ENCODE peak calls at places on chromosomes 4 and X, in eight cellular contexts. One of them, this sample, is unnamed.

GRCh38 chrX:128781506-128781905 is 729.3 kb upstream of the ACTRT1 start:
- DNase-seq in lower lobe of right lung: no peak
- DNase-seq in RWPE2: no peak
- DNase-seq in fibroblast of mammary gland: no peak
- DNase-seq in mucosa of descending colon: no peak
- DNase-seq in astrocyte of the spinal cord: no peak
- DNase-seq in heart left ventricle: no peak
- DNase-seq in dorsolateral prefrontal cortex: no peak
- DNase-seq in this sample: no peak

GRCh38 chr4:16270654-16271328 is 44.5 kb upstream of the TAPT1 start:
- DNase-seq in lower lobe of right lung: no peak
- DNase-seq in RWPE2: no peak
- DNase-seq in fibroblast of mammary gland: no peak
- DNase-seq in mucosa of descending colon: no peak
- DNase-seq in astrocyte of the spinal cord: no peak
- DNase-seq in heart left ventricle: no peak
- DNase-seq in dorsolateral prefrontal cortex: no peak
- DNase-seq in this sample: no peak

GRCh38 chr4:79399076-79399475 is 9.0 kb downstream of the GK2 start:
- DNase-seq in lower lobe of right lung: no peak
- DNase-seq in RWPE2: no peak
- DNase-seq in fibroblast of mammary gland: no peak
- DNase-seq in mucosa of descending colon: no peak
- DNase-seq in astrocyte of the spinal cord: no peak
- DNase-seq in heart left ventricle: no peak
- DNase-seq in dorsolateral prefrontal cortex: no peak
- DNase-seq in this sample: no peak

GRCh38 chrX:150712619-150713018 is 19.4 kb downstream of the MTMR1 start:
- DNase-seq in lower lobe of right lung: no peak
- DNase-seq in RWPE2: no peak
- DNase-seq in fibroblast of mammary gland: no peak
- DNase-seq in mucosa of descending colon: no peak
- DNase-seq in astrocyte of the spinal cord: no peak
- DNase-seq in heart left ventricle: no peak
- DNase-seq in dorsolateral prefrontal cortex: no peak
- DNase-seq in this sample: no peak

GRCh38 chrX:148567229-148567628 is 66.8 kb downstream of the AFF2 start:
- DNase-seq in lower lobe of right lung: no peak
- DNase-seq in RWPE2: no peak
- DNase-seq in fibroblast of mammary gland: no peak
- DNase-seq in mucosa of descending colon: no peak
- DNase-seq in astrocyte of the spinal cord: peak
- DNase-seq in heart left ventricle: no peak
- DNase-seq in dorsolateral prefrontal cortex: no peak
- DNase-seq in this sample: peak

GRCh38 chr4:184794470-184794869 is 31.3 kb downstream of the ACSL1 start:
- DNase-seq in lower lobe of right lung: no peak
- DNase-seq in RWPE2: no peak
- DNase-seq in fibroblast of mammary gland: no peak
- DNase-seq in mucosa of descending colon: no peak
- DNase-seq in astrocyte of the spinal cord: no peak
- DNase-seq in heart left ventricle: no peak
- DNase-seq in dorsolateral prefrontal cortex: no peak
- DNase-seq in this sample: no peak

GRCh38 chrX:136779346-136779781 is 1.4 kb downstream of the ARHGEF6 start:
- DNase-seq in lower lobe of right lung: no peak
- DNase-seq in RWPE2: no peak
- DNase-seq in fibroblast of mammary gland: no peak
- DNase-seq in mucosa of descending colon: no peak
- DNase-seq in astrocyte of the spinal cord: no peak
- DNase-seq in heart left ventricle: no peak
- DNase-seq in dorsolateral prefrontal cortex: no peak
- DNase-seq in this sample: no peak

GRCh38 chr4:103591839-103592238 is 127.9 kb downstream of the TACR3 start:
- DNase-seq in lower lobe of right lung: no peak
- DNase-seq in RWPE2: no peak
- DNase-seq in fibroblast of mammary gland: no peak
- DNase-seq in mucosa of descending colon: no peak
- DNase-seq in astrocyte of the spinal cord: no peak
- DNase-seq in heart left ventricle: no peak
- DNase-seq in dorsolateral prefrontal cortex: no peak
- DNase-seq in this sample: no peak

GRCh38 chr4:124111922-124112321 is 600.6 kb downstream of the ANKRD50 start:
- DNase-seq in lower lobe of right lung: no peak
- DNase-seq in RWPE2: no peak
- DNase-seq in fibroblast of mammary gland: peak
- DNase-seq in mucosa of descending colon: no peak
- DNase-seq in astrocyte of the spinal cord: peak
- DNase-seq in heart left ventricle: peak
- DNase-seq in dorsolateral prefrontal cortex: no peak
- DNase-seq in this sample: peak

GRCh38 chr4:32189788-32190187 is 1469.6 kb downstream of the PCDH7 start:
- DNase-seq in lower lobe of right lung: peak
- DNase-seq in RWPE2: no peak
- DNase-seq in fibroblast of mammary gland: no peak
- DNase-seq in mucosa of descending colon: peak
- DNase-seq in astrocyte of the spinal cord: no peak
- DNase-seq in heart left ventricle: no peak
- DNase-seq in dorsolateral prefrontal cortex: no peak
- DNase-seq in this sample: no peak

GRCh38 chr4:1345905-1346780 is 865 bp upstream of the UVSSA start:
- DNase-seq in lower lobe of right lung: peak
- DNase-seq in RWPE2: no peak
- DNase-seq in fibroblast of mammary gland: peak
- DNase-seq in mucosa of descending colon: peak
- DNase-seq in astrocyte of the spinal cord: peak
- DNase-seq in heart left ventricle: peak
- DNase-seq in dorsolateral prefrontal cortex: peak
- DNase-seq in this sample: peak

GRCh38 chr4:20341121-20341758 is 89.5 kb downstream of the SLIT2 start:
- DNase-seq in lower lobe of right lung: no peak
- DNase-seq in RWPE2: no peak
- DNase-seq in fibroblast of mammary gland: no peak
- DNase-seq in mucosa of descending colon: no peak
- DNase-seq in astrocyte of the spinal cord: no peak
- DNase-seq in heart left ventricle: no peak
- DNase-seq in dorsolateral prefrontal cortex: no peak
- DNase-seq in this sample: no peak

GRCh38 chr4:23930750-23931488 is 41.1 kb upstream of the PPARGC1A start:
- DNase-seq in lower lobe of right lung: peak
- DNase-seq in RWPE2: no peak
- DNase-seq in fibroblast of mammary gland: peak
- DNase-seq in mucosa of descending colon: peak
- DNase-seq in astrocyte of the spinal cord: no peak
- DNase-seq in heart left ventricle: peak
- DNase-seq in dorsolateral prefrontal cortex: peak
- DNase-seq in this sample: no peak

GRCh38 chrX:10231461-10231860 is 74.7 kb downstream of the CLCN4 start:
- DNase-seq in lower lobe of right lung: no peak
- DNase-seq in RWPE2: no peak
- DNase-seq in fibroblast of mammary gland: no peak
- DNase-seq in mucosa of descending colon: no peak
- DNase-seq in astrocyte of the spinal cord: no peak
- DNase-seq in heart left ventricle: no peak
- DNase-seq in dorsolateral prefrontal cortex: no peak
- DNase-seq in this sample: no peak

GRCh38 chrX:10235851-10236250 is 79.1 kb downstream of the CLCN4 start:
- DNase-seq in lower lobe of right lung: no peak
- DNase-seq in RWPE2: no peak
- DNase-seq in fibroblast of mammary gland: peak
- DNase-seq in mucosa of descending colon: no peak
- DNase-seq in astrocyte of the spinal cord: peak
- DNase-seq in heart left ventricle: no peak
- DNase-seq in dorsolateral prefrontal cortex: no peak
- DNase-seq in this sample: peak

GRCh38 chrX:10233696-10234095 is 76.9 kb downstream of the CLCN4 start:
- DNase-seq in lower lobe of right lung: no peak
- DNase-seq in RWPE2: no peak
- DNase-seq in fibroblast of mammary gland: peak
- DNase-seq in mucosa of descending colon: no peak
- DNase-seq in astrocyte of the spinal cord: peak
- DNase-seq in heart left ventricle: no peak
- DNase-seq in dorsolateral prefrontal cortex: no peak
- DNase-seq in this sample: peak

GRCh38 chrX:10230222-10230621 is 73.4 kb downstream of the CLCN4 start:
- DNase-seq in lower lobe of right lung: no peak
- DNase-seq in RWPE2: no peak
- DNase-seq in fibroblast of mammary gland: no peak
- DNase-seq in mucosa of descending colon: no peak
- DNase-seq in astrocyte of the spinal cord: no peak
- DNase-seq in heart left ventricle: no peak
- DNase-seq in dorsolateral prefrontal cortex: no peak
- DNase-seq in this sample: no peak

GRCh38 chrX:10233173-10233572 is 76.4 kb downstream of the CLCN4 start:
- DNase-seq in lower lobe of right lung: no peak
- DNase-seq in RWPE2: no peak
- DNase-seq in fibroblast of mammary gland: peak
- DNase-seq in mucosa of descending colon: no peak
- DNase-seq in astrocyte of the spinal cord: peak
- DNase-seq in heart left ventricle: no peak
- DNase-seq in dorsolateral prefrontal cortex: no peak
- DNase-seq in this sample: peak
- H3K4me3 ChIP-seq in lower lobe of right lung: no peak
- H3K4me3 ChIP-seq in RWPE2: no peak
- H3K4me3 ChIP-seq in fibroblast of mammary gland: no peak
- H3K4me3 ChIP-seq in mucosa of descending colon: no peak
- H3K4me3 ChIP-seq in astrocyte of the spinal cord: no peak
- H3K4me3 ChIP-seq in heart left ventricle: no peak
- H3K4me3 ChIP-seq in dorsolateral prefrontal cortex: no peak
- H3K4me3 ChIP-seq in this sample: no peak

GRCh38 chrX:34655496-34656258 is 1.4 kb downstream of the TMEM47 start:
- DNase-seq in lower lobe of right lung: no peak
- DNase-seq in RWPE2: no peak
- DNase-seq in fibroblast of mammary gland: no peak
- DNase-seq in mucosa of descending colon: no peak
- DNase-seq in astrocyte of the spinal cord: peak
- DNase-seq in heart left ventricle: no peak
- DNase-seq in dorsolateral prefrontal cortex: no peak
- DNase-seq in this sample: no peak
- H3K4me3 ChIP-seq in lower lobe of right lung: peak
- H3K4me3 ChIP-seq in RWPE2: no peak
- H3K4me3 ChIP-seq in fibroblast of mammary gland: peak
- H3K4me3 ChIP-seq in mucosa of descending colon: no peak
- H3K4me3 ChIP-seq in astrocyte of the spinal cord: peak
- H3K4me3 ChIP-seq in heart left ventricle: peak
- H3K4me3 ChIP-seq in dorsolateral prefrontal cortex: peak
- H3K4me3 ChIP-seq in this sample: peak

GRCh38 chr4:81473086-81473396 is 1.3 kb upstream of the RASGEF1B start:
- DNase-seq in lower lobe of right lung: peak
- DNase-seq in RWPE2: no peak
- DNase-seq in fibroblast of mammary gland: no peak
- DNase-seq in mucosa of descending colon: no peak
- DNase-seq in astrocyte of the spinal cord: no peak
- DNase-seq in heart left ventricle: no peak
- DNase-seq in dorsolateral prefrontal cortex: no peak
- DNase-seq in this sample: no peak

GRCh38 chr4:81471361-81472248 is at the start of gene RASGEF1B:
- DNase-seq in lower lobe of right lung: peak
- DNase-seq in RWPE2: peak
- DNase-seq in fibroblast of mammary gland: peak
- DNase-seq in mucosa of descending colon: peak
- DNase-seq in astrocyte of the spinal cord: peak
- DNase-seq in heart left ventricle: peak
- DNase-seq in dorsolateral prefrontal cortex: peak
- DNase-seq in this sample: peak

GRCh38 chr4:81469774-81470455 is 1.8 kb downstream of the RASGEF1B start:
- DNase-seq in lower lobe of right lung: no peak
- DNase-seq in RWPE2: no peak
- DNase-seq in fibroblast of mammary gland: no peak
- DNase-seq in mucosa of descending colon: no peak
- DNase-seq in astrocyte of the spinal cord: no peak
- DNase-seq in heart left ventricle: no peak
- DNase-seq in dorsolateral prefrontal cortex: no peak
- DNase-seq in this sample: no peak

GRCh38 chr4:81470456-81471327 is 1.0 kb downstream of the RASGEF1B start:
- DNase-seq in lower lobe of right lung: peak
- DNase-seq in RWPE2: no peak
- DNase-seq in fibroblast of mammary gland: no peak
- DNase-seq in mucosa of descending colon: peak
- DNase-seq in astrocyte of the spinal cord: no peak
- DNase-seq in heart left ventricle: peak
- DNase-seq in dorsolateral prefrontal cortex: peak
- DNase-seq in this sample: no peak

DNA sequence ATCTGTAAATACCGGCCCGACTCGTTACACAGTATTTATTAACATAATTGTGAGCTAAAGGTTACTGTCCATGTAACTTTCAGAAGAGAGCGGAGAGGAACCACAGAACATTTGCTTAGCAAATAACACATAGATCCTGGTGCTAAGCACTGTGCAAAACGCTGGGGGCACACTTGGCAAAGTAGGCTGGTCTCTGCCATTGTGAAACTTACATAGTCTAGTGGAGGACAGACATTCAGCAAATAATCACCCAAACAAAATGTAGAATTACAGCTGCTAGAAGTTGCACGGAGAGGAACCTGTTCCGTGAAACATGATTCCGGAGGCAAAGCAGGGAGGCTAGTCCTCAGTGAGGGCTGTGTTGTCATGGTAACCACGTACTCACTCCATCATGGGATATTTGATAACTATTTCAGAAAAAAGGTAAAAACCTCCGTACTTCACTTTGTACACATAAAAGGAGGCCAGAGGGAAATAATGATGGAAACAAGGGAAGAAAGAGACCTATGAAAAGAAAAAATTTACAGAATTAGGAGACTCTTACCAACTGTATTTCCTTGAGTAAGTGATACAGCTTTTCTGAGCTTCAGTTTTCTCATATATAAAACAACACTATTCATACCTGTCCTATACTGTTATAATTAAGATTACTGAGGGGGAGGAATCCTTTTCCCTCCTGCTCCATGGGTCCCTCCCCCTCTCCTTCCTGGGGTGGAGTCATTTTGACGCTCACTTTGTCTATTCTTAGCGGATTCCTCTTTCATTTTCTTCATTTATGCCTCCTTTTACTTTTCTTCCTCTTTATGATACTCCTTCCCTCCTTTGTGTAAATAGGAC is 760 bp upstream of the RASGEF1B start:
- DNase-seq in lower lobe of right lung: peak
- DNase-seq in RWPE2: no peak
- DNase-seq in fibroblast of mammary gland: peak
- DNase-seq in mucosa of descending colon: peak
- DNase-seq in astrocyte of the spinal cord: peak
- DNase-seq in heart left ventricle: peak
- DNase-seq in dorsolateral prefrontal cortex: peak
- DNase-seq in this sample: peak
- H3K4me3 ChIP-seq in lower lobe of right lung: peak
- H3K4me3 ChIP-seq in RWPE2: peak
- H3K4me3 ChIP-seq in fibroblast of mammary gland: peak
- H3K4me3 ChIP-seq in mucosa of descending colon: peak
- H3K4me3 ChIP-seq in astrocyte of the spinal cord: peak
- H3K4me3 ChIP-seq in heart left ventricle: peak
- H3K4me3 ChIP-seq in dorsolateral prefrontal cortex: peak
- H3K4me3 ChIP-seq in this sample: peak

DNA sequence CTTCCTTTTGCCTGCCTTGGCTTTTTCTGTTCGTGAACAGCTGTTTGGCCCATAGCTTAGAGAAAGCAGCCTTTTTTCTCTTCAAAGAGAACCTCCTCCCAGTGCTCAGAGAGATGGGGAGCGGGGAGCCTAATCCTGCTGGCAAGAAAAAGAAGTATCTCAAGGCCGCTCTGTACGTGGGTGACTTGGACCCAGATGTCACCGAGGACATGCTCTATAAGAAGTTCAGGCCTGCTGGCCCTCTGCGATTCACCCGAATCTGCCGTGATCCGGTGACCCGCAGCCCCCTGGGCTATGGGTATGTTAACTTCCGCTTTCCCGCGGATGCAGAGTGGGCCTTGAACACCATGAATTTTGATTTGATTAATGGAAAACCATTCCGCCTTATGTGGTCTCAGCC is 826 bp downstream of the PABPC5 start:
- DNase-seq in lower lobe of right lung: no peak
- DNase-seq in RWPE2: no peak
- DNase-seq in fibroblast of mammary gland: peak
- DNase-seq in mucosa of descending colon: no peak
- DNase-seq in astrocyte of the spinal cord: no peak
- DNase-seq in heart left ventricle: no peak
- DNase-seq in dorsolateral prefrontal cortex: no peak
- DNase-seq in this sample: no peak
- H3K4me3 ChIP-seq in lower lobe of right lung: peak
- H3K4me3 ChIP-seq in RWPE2: no peak
- H3K4me3 ChIP-seq in fibroblast of mammary gland: peak
- H3K4me3 ChIP-seq in mucosa of descending colon: no peak
- H3K4me3 ChIP-seq in astrocyte of the spinal cord: peak
- H3K4me3 ChIP-seq in heart left ventricle: no peak
- H3K4me3 ChIP-seq in dorsolateral prefrontal cortex: peak
- H3K4me3 ChIP-seq in this sample: no peak